ENCODE peak calls at places on chromosomes 7 and 10, in five cellular contexts. G is astrocyte of the spinal cord, W is DND-41, O is endothelial cell, C is AG04449. Y is an unnamed sample.

GRCh38 chr7:32533313-32534024 is 38.2 kb downstream of the AVL9 start:
- DNase-seq in G (peak), W (no peak), C (no peak), O (no peak), Y (no peak)

GRCh38 chr10:7436490-7437100 is 25.8 kb upstream of the SFMBT2 start:
- DNase-seq in O (no peak), W (no peak), C (no peak), G (no peak), Y (no peak)

GRCh38 chr10:29736325-29737208 is 101.8 kb upstream of the SVIL start:
- DNase-seq in C (no peak), W (no peak), G (peak), O (peak), Y (peak)

GRCh38 chr10:97042716-97043562 is 142.8 kb downstream of the SLIT1 start:
- DNase-seq in O (no peak), G (no peak), C (no peak), W (no peak), Y (no peak)

GRCh38 chr7:43467406-43467805 is 115.5 kb upstream of the STK17A start:
- DNase-seq in C (no peak), O (no peak), W (no peak), G (peak), Y (no peak)

GRCh38 chr7:67470256-67470751 is 473.7 kb downstream of the TYW1 start:
- DNase-seq in G (no peak), W (no peak), O (no peak), C (no peak), Y (no peak)

GRCh38 chr7:141480953-141481352 is 70.3 kb upstream of the AGK start:
- DNase-seq in W (no peak), G (no peak), C (no peak), O (no peak), Y (no peak)

GRCh38 chr7:107446988-107447387 is 22.9 kb upstream of the GPR22 start:
- DNase-seq in W (no peak), C (no peak), G (peak), O (no peak), Y (no peak)

GRCh38 chr10:82251222-82251977 is 376.4 kb downstream of the NRG3 start:
- DNase-seq in C (no peak), O (no peak), W (no peak), G (no peak), Y (no peak)

GRCh38 chr7:116528008-116528789 is 3.4 kb downstream of the CAV1 start:
- DNase-seq in W (no peak), G (peak), O (no peak), C (peak), Y (no peak)

GRCh38 chr10:61750943-61751471 is 88.3 kb downstream of the CABCOCO1 start:
- DNase-seq in C (no peak), O (peak), G (peak), W (peak), Y (peak)
- TF ChIP-seq CTCF in C (peak), O (peak), G (peak), W (peak), Y (peak)

GRCh38 chr10:91298224-91298862 is 77.9 kb downstream of the PCGF5 start:
- DNase-seq in O (peak), G (peak), W (peak), C (no peak), Y (peak)

GRCh38 chr10:91295346-91295745 is 74.9 kb downstream of the PCGF5 start:
- DNase-seq in W (no peak), G (peak), O (no peak), C (no peak), Y (no peak)

GRCh38 chr10:91294134-91294906 is 73.9 kb downstream of the PCGF5 start:
- DNase-seq in W (no peak), O (no peak), G (no peak), C (no peak), Y (no peak)

GRCh38 chr10:91300011-91300575 is 79.6 kb downstream of the PCGF5 start:
- DNase-seq in G (no peak), O (no peak), C (no peak), W (no peak), Y (no peak)

GRCh38 chr10:91296471-91296870 is 76.0 kb downstream of the PCGF5 start:
- DNase-seq in C (no peak), W (no peak), O (no peak), G (no peak), Y (peak)
- TF ChIP-seq CTCF in C (no peak), W (peak), O (no peak), G (peak), Y (no peak)

GRCh38 chr7:11557627-11558026 is 274.4 kb downstream of the THSD7A start:
- DNase-seq in G (no peak), C (no peak), O (peak), W (no peak), Y (peak)
- TF ChIP-seq CTCF in G (peak), C (no peak), O (peak), W (peak), Y (peak)

GRCh38 chr10:106053031-106053430 is 1111.5 kb downstream of the SORCS1 start:
- DNase-seq in G (no peak), C (no peak), W (no peak), O (no peak), Y (no peak)
- TF ChIP-seq CTCF in G (no peak), C (no peak), W (no peak), O (no peak), Y (no peak)

GRCh38 chr10:131689016-131689415 is 211.8 kb upstream of the PPP2R2D start:
- DNase-seq in O (no peak), C (no peak), G (no peak), W (no peak), Y (no peak)
- TF ChIP-seq CTCF in O (no peak), C (no peak), G (no peak), W (no peak), Y (no peak)

GRCh38 chr7:150453186-150453585 is 2.8 kb downstream of the GIMAP8 start:
- DNase-seq in O (no peak), C (no peak), G (no peak), W (no peak), Y (no peak)

GRCh38 chr7:150451097-150451793 is 815 bp downstream of the GIMAP8 start:
- DNase-seq in C (no peak), W (peak), O (no peak), G (no peak), Y (peak)

GRCh38 chr7:150450491-150450992 is at the start of gene GIMAP8:
- DNase-seq in G (no peak), C (no peak), O (peak), W (peak), Y (peak)

GRCh38 chr7:150451833-150452431 is 1.5 kb downstream of the GIMAP8 start:
- DNase-seq in W (peak), G (no peak), O (no peak), C (no peak), Y (peak)

GRCh38 chr7:150453892-150454291 is 3.5 kb downstream of the GIMAP8 start:
- DNase-seq in W (no peak), C (no peak), G (no peak), O (no peak), Y (no peak)
- TF ChIP-seq CTCF in W (no peak), C (no peak), G (no peak), O (no peak), Y (no peak)

GRCh38 chr10:44963772-44964633 is 4.4 kb downstream of the RASSF4 start:
- DNase-seq in G (no peak), C (no peak), O (no peak), W (no peak), Y (peak)
- TF ChIP-seq CTCF in G (no peak), C (no peak), O (no peak), W (no peak), Y (no peak)

GRCh38 chr7:113806633-113807327 is 112.0 kb downstream of the PPP1R3A start:
- DNase-seq in G (peak), W (no peak), C (no peak), O (no peak), Y (no peak)
- TF ChIP-seq CTCF in G (no peak), W (no peak), C (no peak), O (no peak), Y (no peak)

Y was measured in GM13976.